ENCODE peak calls at places on chromosomes 6 and 20, in five cellular contexts. B is G401; P is GM12892; E is stimulated activated CD4-positive, alpha-beta T cell treated with anti-CD3 and anti-CD28 coated beads, TNF-alpha, amount 100 ng/mL, for 4 hours; Z is left ventricle myocardium inferior. H is an unnamed sample.

GRCh38 chr20:11791316-11792228 is 126.1 kb upstream of the BTBD3 start:
- DNase-seq in Z (no peak), B (no peak), P (no peak), E (no peak), H (no peak)

GRCh38 chr6:106511274-106512047 is 117.8 kb downstream of the RTN4IP1 start:
- DNase-seq in P (peak), E (no peak), B (no peak), Z (no peak), H (no peak)

GRCh38 chr6:39189915-39190544 is 39.2 kb downstream of the KCNK5 start:
- DNase-seq in P (peak), B (peak), Z (peak), E (no peak), H (peak)

GRCh38 chr6:14863896-14864850 is 381.7 kb upstream of the JARID2 start:
- DNase-seq in B (peak), E (no peak), P (no peak), Z (no peak), H (no peak)

GRCh38 chr20:8805737-8806442 is 263.0 kb upstream of the PLCB4 start:
- DNase-seq in B (no peak), E (no peak), P (no peak), Z (no peak), H (no peak)

GRCh38 chr20:2814587-2815051 is at the start of gene C20orf141:
- DNase-seq in Z (no peak), B (no peak), P (no peak), E (no peak), H (no peak)

GRCh38 chr6:125314019-125314581 is 12.3 kb upstream of the HDDC2 start:
- DNase-seq in P (no peak), Z (peak), B (peak), E (no peak), H (peak)

GRCh38 chr20:53321596-53321995 is 272.0 kb downstream of the ZNF217 start:
- DNase-seq in E (no peak), P (no peak), Z (no peak), B (no peak), H (no peak)

GRCh38 chr6:152746172-152746553 is 4.4 kb upstream of the VIP start:
- DNase-seq in Z (no peak), B (no peak), P (no peak), E (no peak), H (no peak)

GRCh38 chr6:138258197-138258596 is 39.9 kb upstream of the PBOV1 start:
- DNase-seq in B (no peak), Z (no peak), P (no peak), E (no peak), H (no peak)

GRCh38 chr20:64091762-64092161 is 7.6 kb upstream of the LKAAEAR1 start:
- DNase-seq in B (peak), Z (no peak), E (no peak), P (no peak), H (no peak)

GRCh38 chr20:63027425-63028389 is 20.9 kb upstream of the BHLHE23 start:
- DNase-seq in P (no peak), B (peak), Z (peak), E (no peak), H (no peak)

GRCh38 chr6:7827142-7827541 is 83.4 kb downstream of the TXNDC5 start:
- DNase-seq in P (no peak), E (no peak), Z (no peak), B (no peak), H (no peak)

GRCh38 chr6:78489874-78490273 is 377.5 kb upstream of the IRAK1BP1 start:
- DNase-seq in Z (no peak), E (no peak), P (no peak), B (no peak), H (no peak)

GRCh38 chr20:38504368-38505090 is 31.9 kb downstream of the RALGAPB start:
- DNase-seq in B (no peak), Z (no peak), P (no peak), E (no peak), H (no peak)

GRCh38 chr20:24879875-24880274 is 69.2 kb upstream of the CST7 start:
- DNase-seq in P (no peak), Z (no peak), B (no peak), E (no peak), H (no peak)

H was measured in testis.